ENCODE peak calls at places on chromosomes 12 and 14, in eight cellular contexts. W, A, V, U, J, H, I and O are unnamed samples.

GRCh38 chr14:100285021-100285912 is 21.0 kb downstream of the SLC25A29 start:
- DNase-seq in U (peak; percentile 79), I (no peak), J (peak; percentile 81), A (no peak), H (peak; percentile 80), V (peak; percentile 85), W (no peak), O (no peak)

GRCh38 chr14:22545842-22546721 is 42.9 kb downstream of the DAD1 start:
- DNase-seq in V (peak; percentile 54), H (no peak), A (peak; percentile 84), J (no peak), W (no peak), I (no peak), U (peak; percentile 91), O (no peak)

GRCh38 chr12:26978801-26979200 is 35.4 kb downstream of the TM7SF3 start:
- DNase-seq in V (no peak), W (no peak), U (no peak), H (no peak), J (no peak), A (no peak), I (no peak), O (no peak)

GRCh38 chr12:1805441-1806081 is 14.8 kb upstream of the LRTM2 start:
- DNase-seq in H (peak; percentile 35), V (no peak), J (no peak), I (no peak), W (no peak), A (no peak), U (no peak), O (no peak)

GRCh38 chr14:31090872-31091764 is 64.9 kb upstream of the STRN3 start:
- DNase-seq in I (peak; percentile 31), H (no peak), J (no peak), W (no peak), A (peak; percentile 88), V (no peak), U (peak; percentile 96), O (no peak)

GRCh38 chr14:38958589-38958988 is 144.4 kb downstream of the SEC23A start:
- DNase-seq in U (no peak), W (no peak), A (no peak), I (no peak), H (no peak), V (no peak), J (no peak), O (no peak)

GRCh38 chr12:93442411-93443340 is 929 bp upstream of the UBE2N start:
- DNase-seq in H (no peak), U (peak; percentile 31), V (no peak), J (no peak), W (no peak), I (no peak), A (no peak), O (no peak)

GRCh38 chr12:45934956-45935355 is 55.4 kb downstream of the SCAF11 start:
- DNase-seq in V (no peak), W (no peak), J (no peak), I (no peak), A (no peak), U (no peak), H (no peak), O (no peak)

GRCh38 chr12:93019911-93020224 is 90.8 kb upstream of the EEA1 start:
- DNase-seq in U (no peak), A (no peak), H (no peak), W (no peak), J (no peak), V (no peak), I (no peak), O (no peak)

GRCh38 chr12:46524778-46525177 is 152.2 kb upstream of the SLC38A2 start:
- DNase-seq in U (peak; percentile 80), H (peak; percentile 53), I (peak; percentile 51), A (peak; percentile 60), J (peak; percentile 91), V (no peak), W (no peak), O (no peak)

GRCh38 chr12:111429760-111430417 is 24.2 kb downstream of the SH2B3 start:
- DNase-seq in I (no peak), J (no peak), A (no peak), H (no peak), W (no peak), V (peak; percentile 67), U (no peak), O (no peak)

GRCh38 chr12:111428728-111429175 is 23.0 kb downstream of the SH2B3 start:
- DNase-seq in V (no peak), W (no peak), A (no peak), U (no peak), I (no peak), J (peak; percentile 85), H (peak; percentile 80), O (no peak)

GRCh38 chr12:111428081-111428727 is 22.5 kb downstream of the SH2B3 start:
- DNase-seq in H (no peak), J (no peak), W (no peak), V (no peak), U (no peak), I (no peak), A (no peak), O (no peak)

GRCh38 chr12:111431772-111432171 is 26.0 kb downstream of the SH2B3 start:
- DNase-seq in W (no peak), U (no peak), A (no peak), J (no peak), I (no peak), V (no peak), H (no peak), O (no peak)

DNA sequence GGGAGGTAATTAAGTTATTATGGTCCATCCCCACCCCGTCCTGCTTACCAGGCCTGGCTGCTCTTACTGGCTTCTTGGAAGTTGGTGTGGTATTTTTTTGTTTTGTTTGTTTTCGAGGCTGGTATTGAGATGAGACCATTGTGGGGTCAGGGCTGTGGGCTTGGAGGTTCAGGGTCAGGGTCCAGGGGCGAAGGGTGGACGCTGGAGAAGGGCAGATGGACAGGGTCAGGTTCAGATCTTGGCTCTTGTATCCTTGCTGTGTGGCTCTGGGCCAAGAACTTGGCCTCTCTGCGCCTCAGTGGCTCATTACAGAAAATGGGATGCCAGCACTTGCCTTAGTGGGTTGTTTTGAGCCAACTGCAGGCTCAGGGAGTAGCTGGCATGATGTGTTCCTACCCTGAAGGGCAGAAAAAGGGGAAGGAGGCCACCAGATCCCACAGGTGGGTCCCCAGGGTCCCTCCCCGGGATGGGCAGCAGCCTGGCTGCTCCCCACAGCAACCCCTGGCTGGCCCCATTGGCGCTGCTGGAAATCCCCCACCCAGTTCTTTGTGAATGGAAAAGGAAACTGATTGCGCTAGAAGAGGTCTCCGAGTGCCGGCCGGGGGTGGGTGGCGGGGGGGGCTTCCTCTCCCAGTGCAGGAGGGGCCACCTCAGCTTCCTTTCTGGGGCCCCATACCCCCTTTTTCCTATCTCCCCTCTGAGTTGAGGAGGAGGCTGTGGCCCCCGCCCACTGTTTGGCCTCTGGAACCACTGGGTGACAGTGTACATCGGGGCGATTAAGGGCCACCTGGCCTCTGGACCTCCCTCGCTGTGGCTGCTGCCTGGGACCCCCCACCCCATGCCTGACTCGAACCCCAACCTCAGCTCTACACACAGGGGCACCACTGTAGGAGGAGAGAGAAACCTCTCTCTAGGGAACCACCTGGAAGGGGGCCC is 25.0 kb downstream of the SH2B3 start:
- DNase-seq in U (no peak), H (no peak), V (peak; percentile 62), A (no peak), W (no peak), I (no peak), J (peak; percentile 68), O (no peak)
- H3K27ac ChIP-seq in U (no peak overlapping the region), H (peak overlapping the region; percentile 77), V (peak overlapping the region; percentile 67), A (peak overlapping the region; percentile 40), W (peak overlapping the region; percentile 52), I (no peak overlapping the region), J (peak overlapping the region; percentile 93), O (peak overlapping the region; percentile 30)

GRCh38 chr14:95493976-95494375 is 22.5 kb downstream of the SYNE3 start:
- DNase-seq in I (no peak), V (no peak), W (no peak), U (no peak), A (no peak), J (no peak), H (no peak), O (no peak)
- H3K4me3 ChIP-seq in I (no peak overlapping the region), V (no peak overlapping the region), W (no peak overlapping the region), U (no peak overlapping the region), A (no peak overlapping the region), J (no peak overlapping the region), H (no peak overlapping the region), O (no peak overlapping the region)

GRCh38 chr12:107236824-107237467 is 143.6 kb upstream of the CRY1 start:
- DNase-seq in H (no peak), J (no peak), V (no peak), W (no peak), A (no peak), U (no peak), I (no peak), O (no peak)

GRCh38 chr12:107229827-107230226 is 136.5 kb upstream of the CRY1 start:
- DNase-seq in H (no peak), J (no peak), W (no peak), U (no peak), V (no peak), A (no peak), I (no peak), O (no peak)

GRCh38 chr12:107231269-107231668 is 137.9 kb upstream of the CRY1 start:
- DNase-seq in J (no peak), V (no peak), I (no peak), H (no peak), U (no peak), W (no peak), A (no peak), O (no peak)

GRCh38 chr12:107238276-107238675 is 144.9 kb upstream of the CRY1 start:
- DNase-seq in V (no peak), W (no peak), I (no peak), H (no peak), J (no peak), A (peak; percentile 38), U (peak; percentile 20), O (no peak)

DNA sequence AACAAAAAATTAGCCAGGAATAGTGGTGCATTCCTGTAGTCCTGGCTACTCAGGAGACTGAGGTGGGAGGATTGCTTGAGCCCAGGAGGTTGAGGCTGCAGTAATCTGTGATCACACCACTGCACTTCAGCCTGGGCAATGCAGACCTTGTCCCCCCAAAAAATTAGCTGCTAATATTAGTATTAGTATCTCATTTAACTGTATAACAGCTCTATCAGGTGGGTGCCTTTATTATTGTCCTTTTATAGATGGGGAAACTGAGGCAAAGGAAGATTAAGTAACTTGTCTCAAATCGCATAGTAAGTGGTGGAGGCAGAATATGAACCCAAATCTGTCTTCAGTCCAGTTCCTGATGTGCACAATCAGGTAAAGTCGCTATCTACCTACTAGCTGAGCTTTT is 142.3 kb upstream of the CRY1 start:
- DNase-seq in V (no peak), J (no peak), H (no peak), W (no peak), I (no peak), A (no peak), U (no peak), O (no peak)
- H3K27ac ChIP-seq in V (no peak overlapping the region), J (no peak overlapping the region), H (no peak overlapping the region), W (no peak overlapping the region), I (no peak overlapping the region), A (no peak overlapping the region), U (no peak overlapping the region), O (no peak overlapping the region)

DNA sequence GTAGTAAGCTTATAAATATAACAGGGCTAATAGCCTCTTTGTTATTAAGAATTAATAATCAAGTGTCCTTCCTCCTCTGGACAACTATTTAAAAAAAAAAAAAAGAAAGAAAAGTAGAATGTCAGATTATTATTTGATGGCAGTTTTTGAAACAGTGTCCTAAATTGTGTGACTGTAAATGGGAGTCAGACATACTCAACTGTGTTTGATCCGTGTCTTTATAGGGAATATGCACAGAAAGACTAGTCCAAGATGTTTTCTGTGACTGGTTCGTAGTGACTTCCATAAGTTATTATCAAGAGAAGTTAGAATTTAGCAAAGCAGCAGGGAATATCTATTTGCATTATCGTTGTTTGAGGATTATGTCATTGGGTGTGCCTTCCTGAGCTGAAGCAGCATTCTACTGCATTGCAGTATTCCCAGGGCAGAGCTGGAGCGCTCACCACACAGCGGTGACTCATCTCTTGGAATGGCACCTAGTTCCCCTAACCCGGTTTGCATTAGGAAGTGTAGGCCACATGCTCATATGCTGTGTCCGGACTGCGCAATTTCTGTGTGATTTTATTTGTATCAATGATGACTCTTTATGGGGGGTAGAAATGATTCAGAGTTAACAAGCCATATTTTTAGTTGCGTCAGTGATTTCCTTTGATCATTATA is 7.9 kb downstream of the DYNC1H1 start:
- DNase-seq in V (no peak), J (peak; percentile 85), I (peak; percentile 73), U (peak; percentile 100), A (peak; percentile 100), H (peak; percentile 79), W (peak; percentile 96), O (peak; percentile 90)
- H3K4me3 ChIP-seq in V (no peak overlapping the region), J (no peak overlapping the region), I (peak overlapping the region; percentile 48), U (peak overlapping the region; percentile 69), A (no peak overlapping the region), H (no peak overlapping the region), W (peak overlapping the region; percentile 17), O (peak overlapping the region; percentile 70)